ENCODE peak calls at places on chromosomes 11 and 22, in five cellular contexts. C, A, R, T and G are unnamed samples.

GRCh38 chr11:34480339-34480738 is 33.3 kb downstream of the ELF5 start:
- DNase-seq in C (no peak), A (peak; percentile 74), R (peak; percentile 22), T (no peak), G (no peak)

GRCh38 chr11:67281552-67282150 is 7.5 kb upstream of the ANKRD13D start:
- DNase-seq in C (no peak), A (no peak), R (no peak), T (peak; percentile 55), G (no peak)

GRCh38 chr11:94537051-94537600 is 6.6 kb upstream of the FUT4 start:
- DNase-seq in C (no peak), A (peak; percentile 75), R (peak; percentile 77), T (no peak), G (no peak)

GRCh38 chr11:35321532-35322320 is 97.6 kb downstream of the SLC1A2 start:
- DNase-seq in C (no peak), A (peak; percentile 85), R (peak; percentile 69), T (no peak), G (no peak)

GRCh38 chr22:36913431-36914382 is at the start of gene CSF2RB:
- DNase-seq in C (no peak), A (no peak), R (no peak), T (no peak), G (peak; percentile 53)

GRCh38 chr22:35839811-35840739 is 122.4 kb downstream of the APOL5 start:
- DNase-seq in C (peak; percentile 92), A (peak; percentile 99), R (peak; percentile 98), T (peak; percentile 95), G (peak; percentile 92)

GRCh38 chr11:9643751-9644150 is 20.1 kb upstream of the SWAP70 start:
- DNase-seq in C (no peak), A (no peak), R (no peak), T (no peak), G (no peak)

GRCh38 chr11:131763193-131763890 is 392.9 kb downstream of the NTM start:
- DNase-seq in C (no peak), A (peak; percentile 42), R (peak; percentile 46), T (no peak), G (no peak)

GRCh38 chr11:105862736-105863367 is 159.2 kb downstream of the MSANTD4 start:
- DNase-seq in C (peak; percentile 62), A (peak; percentile 39), R (peak; percentile 68), T (no peak), G (no peak)

GRCh38 chr22:28014141-28015055 is 95.3 kb upstream of the PITPNB start:
- DNase-seq in C (no peak), A (no peak), R (no peak), T (peak; percentile 59), G (no peak)

GRCh38 chr11:71372693-71373657 is 75.2 kb downstream of the DHCR7 start:
- DNase-seq in C (peak; percentile 14), A (peak; percentile 19), R (peak; percentile 50), T (no peak), G (no peak)

GRCh38 chr11:36741515-36741914 is 143.5 kb upstream of the RAG2 start:
- DNase-seq in C (no peak), A (no peak), R (no peak), T (no peak), G (no peak)

GRCh38 chr11:66136752-66137123 is 66.7 kb downstream of the PACS1 start:
- DNase-seq in C (no peak), A (peak; percentile 68), R (peak; percentile 87), T (no peak), G (no peak)

GRCh38 chr11:111693224-111693937 is 72.8 kb downstream of the PPP2R1B start:
- DNase-seq in C (no peak), A (no peak), R (no peak), T (no peak), G (no peak)

GRCh38 chr11:79438631-79439429 is 2.0 kb downstream of the TENM4 start:
- DNase-seq in C (peak; percentile 34), A (peak; percentile 42), R (peak; percentile 42), T (no peak), G (peak; percentile 50)

GRCh38 chr22:27531782-27532530 is 269.6 kb downstream of the MN1 start:
- DNase-seq in C (peak; percentile 24), A (peak; percentile 98), R (peak; percentile 82), T (no peak), G (no peak)

GRCh38 chr22:30208631-30209603 is 37.6 kb downstream of the LIF start:
- DNase-seq in C (no peak), A (peak; percentile 95), R (peak; percentile 97), T (peak; percentile 92), G (peak; percentile 91)

DNA sequence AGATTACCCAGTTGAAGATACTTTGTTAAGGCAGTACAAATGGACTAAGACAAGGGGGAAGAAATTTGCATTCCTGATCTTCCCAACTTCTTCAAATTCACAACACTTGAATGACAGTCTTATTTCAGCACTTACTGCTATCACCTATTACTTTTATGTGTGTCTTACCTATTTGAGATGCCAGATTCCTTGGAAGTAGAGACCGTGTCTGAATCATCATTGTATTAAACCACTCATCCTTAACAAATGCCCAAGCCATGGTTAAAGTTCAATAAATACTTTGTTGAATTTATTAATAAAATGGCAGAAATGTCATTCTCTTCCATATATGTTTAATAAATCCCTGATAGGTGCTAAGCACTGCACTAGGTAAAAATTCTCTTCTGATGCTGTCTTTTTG is 18.3 kb downstream of the SC5D start:
- DNase-seq in C (no peak), A (no peak), R (no peak), T (no peak), G (no peak)
- H3K27me3 ChIP-seq in C (no peaks in the 10 kb centered on the region), A (no peaks in the 10 kb centered on the region), R (no peaks in the 10 kb centered on the region), T (no peaks in the 10 kb centered on the region), G (no peaks in the 10 kb centered on the region)

GRCh38 chr22:49576241-49577141 is 251.2 kb downstream of the BRD1 start:
- DNase-seq in C (no peak), A (no peak), R (no peak), T (peak; percentile 61), G (no peak)

GRCh38 chr22:49574205-49574604 is 253.5 kb downstream of the BRD1 start:
- DNase-seq in C (no peak), A (no peak), R (no peak), T (peak; percentile 70), G (no peak)

GRCh38 chr22:49575703-49576081 is 252.0 kb downstream of the BRD1 start:
- DNase-seq in C (no peak), A (no peak), R (no peak), T (no peak), G (peak; percentile 31)

GRCh38 chr22:49573109-49573765 is 254.4 kb downstream of the BRD1 start:
- DNase-seq in C (no peak), A (no peak), R (no peak), T (no peak), G (no peak)

GRCh38 chr22:49574861-49575702 is 252.6 kb downstream of the BRD1 start:
- DNase-seq in C (no peak), A (no peak), R (no peak), T (peak; percentile 71), G (peak; percentile 49)
- H3K4me3 ChIP-seq in C (no peak overlapping the region), A (no peak overlapping the region), R (no peak overlapping the region), T (no peak overlapping the region), G (no peak overlapping the region)

DNA sequence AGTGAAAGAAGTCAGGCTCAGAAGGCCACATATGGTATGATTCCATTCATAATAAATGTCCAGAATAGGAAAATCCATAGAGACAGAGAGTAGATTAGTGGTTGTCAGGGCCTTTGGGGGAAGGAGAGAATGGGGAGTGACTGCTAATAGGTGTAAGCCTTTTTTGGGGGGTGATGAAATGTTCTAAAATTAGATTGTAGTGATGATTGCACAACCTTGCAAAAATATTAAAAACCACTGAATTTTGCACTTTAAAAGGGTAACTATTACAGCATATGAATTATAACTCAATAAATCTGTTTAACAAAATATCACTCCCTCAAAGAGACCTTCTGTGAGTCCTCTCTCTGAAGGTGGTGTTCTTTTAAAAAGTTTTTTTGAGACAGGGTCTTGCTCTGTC is 72.3 kb upstream of the GRK3 start:
- DNase-seq in C (no peak), A (no peak), R (no peak), T (no peak), G (no peak)
- H3K27me3 ChIP-seq in C (no peaks in the 10 kb centered on the region), A (no peaks in the 10 kb centered on the region), R (no peaks in the 10 kb centered on the region), T (no peaks in the 10 kb centered on the region), G (no peaks in the 10 kb centered on the region)

GRCh38 chr11:64093233-64094039 is 57.7 kb downstream of the FLRT1 start:
- DNase-seq in C (no peak), A (no peak), R (no peak), T (no peak), G (no peak)

GRCh38 chr11:64092119-64092760 is 56.5 kb downstream of the FLRT1 start:
- DNase-seq in C (no peak), A (no peak), R (no peak), T (no peak), G (peak; percentile 28)

GRCh38 chr11:64094463-64095223 is 58.9 kb downstream of the FLRT1 start:
- DNase-seq in C (no peak), A (peak; percentile 84), R (peak; percentile 81), T (no peak), G (peak; percentile 28)

GRCh38 chr11:64090811-64091516 is 55.2 kb downstream of the FLRT1 start:
- DNase-seq in C (no peak), A (no peak), R (peak; percentile 43), T (no peak), G (no peak)

DNA sequence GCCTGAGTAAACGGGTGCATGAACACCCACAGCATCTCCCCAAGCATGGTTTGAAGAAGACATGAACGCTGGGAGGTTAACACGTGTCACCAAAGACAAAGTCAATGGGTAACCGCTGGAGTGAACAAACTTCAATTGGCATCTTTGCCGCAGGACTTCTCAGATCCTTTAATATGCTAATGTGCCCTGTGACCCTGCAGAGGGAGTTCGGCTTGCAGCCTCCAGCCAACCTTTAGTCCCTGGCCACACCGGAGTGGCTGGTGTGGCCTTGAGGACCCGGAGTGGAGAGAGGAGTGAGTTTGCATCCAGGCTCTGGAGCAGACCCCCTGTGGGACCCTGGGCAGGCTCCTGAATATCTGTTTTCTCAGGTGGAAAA is 57.0 kb downstream of the FLRT1 start:
- DNase-seq in C (no peak), A (no peak), R (no peak), T (no peak), G (peak; percentile 2)
- H3K4me3 ChIP-seq in C (no peak overlapping the region), A (no peak overlapping the region), R (no peak overlapping the region), T (no peak overlapping the region), G (no peak overlapping the region)